ENCODE peak calls at places on chromosome 6, in four cellular contexts. B is HL-60, P is upper lobe of left lung, L is stomach. D is an unnamed sample.

GRCh38 chr6:11891547-11891946 is 112.9 kb upstream of the ADTRP start:
- DNase-seq in B (no peak), L (no peak), P (no peak), D (no peak)

GRCh38 chr6:132365319-132365907 is 35.9 kb downstream of the MOXD1 start:
- DNase-seq in L (no peak), B (no peak), P (no peak), D (no peak)

GRCh38 chr6:14211596-14211961 is 94.0 kb downstream of the CD83 start:
- DNase-seq in L (peak; percentile 41), P (peak; percentile 59), B (peak; percentile 71), D (no peak)

GRCh38 chr6:71197770-71198169 is 90.8 kb upstream of the OGFRL1 start:
- DNase-seq in P (no peak), B (no peak), L (no peak), D (no peak)

GRCh38 chr6:36977470-36977941 is 8.5 kb downstream of the MTCH1 start:
- DNase-seq in B (no peak), L (no peak), P (no peak), D (no peak)

GRCh38 chr6:68741501-68742343 is 106.6 kb downstream of the ADGRB3 start:
- DNase-seq in B (no peak), P (no peak), L (no peak), D (no peak)

GRCh38 chr6:142545147-142545546 is 243.3 kb downstream of the ADGRG6 start:
- DNase-seq in P (no peak), B (no peak), L (no peak), D (no peak)

GRCh38 chr6:116572162-116572561 is 858 bp downstream of the RWDD1 start:
- DNase-seq in P (peak; percentile 57), L (peak; percentile 34), B (no peak), D (peak; percentile 61)

GRCh38 chr6:44674226-44675155 is 287.0 kb downstream of the CDC5L start:
- DNase-seq in P (no peak), B (no peak), L (no peak), D (no peak)

GRCh38 chr6:130632288-130632687 is 194.9 kb upstream of the SMLR1 start:
- DNase-seq in B (no peak), L (no peak), P (no peak), D (no peak)

GRCh38 chr6:20699402-20699801 is 165.1 kb downstream of the CDKAL1 start:
- DNase-seq in P (no peak), L (no peak), B (no peak), D (no peak)

GRCh38 chr6:108114861-108115597 is 40.5 kb upstream of the OSTM1 start:
- DNase-seq in B (peak; percentile 86), P (peak; percentile 40), L (no peak), D (peak; percentile 71)
- TF ChIP-seq POLR2AphosphoS5 in B (no peak), P (no peak), L (no peak), D (no peak)

DNA sequence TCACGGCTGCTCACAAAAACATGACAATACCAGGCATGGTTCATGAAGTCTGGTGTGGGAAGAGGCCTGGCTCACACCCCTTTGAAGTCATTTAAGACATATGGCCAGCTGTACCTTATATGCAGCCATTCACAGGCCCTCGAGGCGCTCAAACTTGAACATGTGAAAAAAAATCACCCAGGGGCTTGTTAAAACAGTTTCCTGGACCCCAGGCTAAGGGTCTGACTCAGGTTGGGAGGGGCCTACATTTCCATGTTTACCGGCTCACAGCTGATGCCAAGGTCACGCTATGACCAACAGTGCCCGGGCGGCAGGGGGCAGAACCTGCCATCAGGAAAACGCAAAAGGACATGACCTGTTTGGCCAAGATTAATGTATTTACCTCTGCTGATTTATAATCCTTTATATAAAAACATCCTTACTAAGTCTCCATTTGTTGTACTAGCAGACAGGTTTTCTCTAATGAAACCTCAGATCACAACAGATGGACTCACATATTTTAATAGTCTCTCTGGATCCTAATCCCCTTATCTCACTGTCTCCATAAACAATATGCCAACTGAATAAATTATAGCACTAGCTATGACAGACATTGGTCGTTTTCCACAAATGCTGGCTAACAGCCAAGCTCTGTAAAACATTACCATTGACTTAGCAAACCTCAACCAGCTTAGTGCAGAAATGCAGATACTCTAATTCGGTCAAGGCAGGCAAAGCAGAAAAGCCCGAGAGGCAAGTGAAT is 19.9 kb downstream of the EZR start:
- DNase-seq in B (no peak), L (peak; percentile 73), P (peak; percentile 48), D (peak; percentile 85)
- TF ChIP-seq POLR2AphosphoS5 in B (no peak), L (no peak), P (no peak), D (peak; percentile 15)

GRCh38 chr6:29975561-29975907 is 33.2 kb downstream of the HLA-A start:
- DNase-seq in B (no peak), L (no peak), P (no peak), D (no peak)

GRCh38 chr6:29976253-29976587 is 33.9 kb downstream of the HLA-A start:
- DNase-seq in L (no peak), B (no peak), P (no peak), D (no peak)

GRCh38 chr6:29974901-29975560 is 32.7 kb downstream of the HLA-A start:
- DNase-seq in L (no peak), P (no peak), B (no peak), D (peak; percentile 21)

GRCh38 chr6:29977425-29977727 is 35.0 kb downstream of the HLA-A start:
- DNase-seq in L (no peak), P (no peak), B (no peak), D (no peak)

DNA sequence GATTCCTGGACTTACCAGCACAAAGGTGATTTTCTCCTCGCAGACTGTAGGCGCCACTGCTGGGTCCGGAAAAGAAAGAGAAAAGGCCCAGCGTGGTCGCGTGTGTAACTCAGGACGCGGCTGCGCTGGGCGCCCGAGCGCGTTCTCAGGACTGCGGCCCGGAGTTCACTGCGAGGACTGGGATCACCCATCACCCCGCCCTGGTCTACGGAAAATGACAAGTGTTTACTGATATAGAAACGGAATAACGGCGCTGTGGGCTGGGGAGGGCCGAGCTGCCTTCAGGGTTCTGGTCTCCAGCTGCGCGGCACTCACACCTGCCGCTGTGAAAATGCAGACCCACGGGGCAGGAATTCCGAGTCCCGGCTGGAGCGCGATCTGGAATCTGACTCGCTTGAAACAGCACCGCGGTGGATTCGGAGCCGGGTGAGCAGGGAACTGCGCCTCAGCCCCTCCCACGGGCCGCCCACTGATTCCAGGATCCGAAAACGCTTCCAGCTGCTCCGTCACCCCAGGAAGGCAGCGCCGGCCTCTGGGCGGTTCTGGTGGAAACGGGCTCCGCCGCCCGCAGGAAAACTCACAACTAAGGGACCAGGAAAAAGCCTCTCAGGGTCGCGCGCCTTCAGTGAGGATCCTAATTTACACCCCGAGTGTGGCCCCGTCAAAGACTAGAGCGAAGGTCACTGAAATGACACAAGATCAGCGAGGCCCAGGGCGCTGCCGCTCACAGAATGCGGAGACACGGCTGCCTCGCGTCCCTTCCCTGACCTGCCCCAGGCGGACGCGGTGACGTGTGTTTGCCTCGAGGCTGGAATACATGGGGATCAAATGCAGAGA is 34.5 kb downstream of the HLA-A start:
- DNase-seq in L (peak; percentile 84), P (peak; percentile 85), B (peak; percentile 70), D (peak; percentile 76)
- TF ChIP-seq POLR2AphosphoS5 in L (peak; percentile 65), P (peak; percentile 90), B (no peak), D (no peak)

GRCh38 chr6:147547369-147547902 is 38.9 kb downstream of the SAMD5 start:
- DNase-seq in P (no peak), L (no peak), B (no peak), D (no peak)
- TF ChIP-seq POLR2AphosphoS5 in P (no peak), L (no peak), B (no peak), D (no peak)

GRCh38 chr6:43666181-43666920 is 21.2 kb downstream of the MRPS18A start:
- DNase-seq in B (no peak), L (no peak), P (no peak), D (no peak)

GRCh38 chr6:43667245-43668150 is 20.1 kb downstream of the MRPS18A start:
- DNase-seq in L (peak; percentile 92), B (peak; percentile 74), P (peak; percentile 86), D (peak; percentile 81)

GRCh38 chr6:43669922-43670622 is 17.5 kb downstream of the MRPS18A start:
- DNase-seq in B (peak; percentile 45), L (no peak), P (no peak), D (no peak)

GRCh38 chr6:43669050-43669921 is 18.3 kb downstream of the MRPS18A start:
- DNase-seq in P (peak; percentile 29), B (no peak), L (peak; percentile 47), D (no peak)

GRCh38 chr6:43668151-43669028 is 19.2 kb downstream of the MRPS18A start:
- DNase-seq in L (peak; percentile 69), B (peak; percentile 68), P (peak; percentile 69), D (peak; percentile 73)
- TF ChIP-seq POLR2AphosphoS5 in L (no peak), B (no peak), P (no peak), D (peak; percentile 50)

DNA sequence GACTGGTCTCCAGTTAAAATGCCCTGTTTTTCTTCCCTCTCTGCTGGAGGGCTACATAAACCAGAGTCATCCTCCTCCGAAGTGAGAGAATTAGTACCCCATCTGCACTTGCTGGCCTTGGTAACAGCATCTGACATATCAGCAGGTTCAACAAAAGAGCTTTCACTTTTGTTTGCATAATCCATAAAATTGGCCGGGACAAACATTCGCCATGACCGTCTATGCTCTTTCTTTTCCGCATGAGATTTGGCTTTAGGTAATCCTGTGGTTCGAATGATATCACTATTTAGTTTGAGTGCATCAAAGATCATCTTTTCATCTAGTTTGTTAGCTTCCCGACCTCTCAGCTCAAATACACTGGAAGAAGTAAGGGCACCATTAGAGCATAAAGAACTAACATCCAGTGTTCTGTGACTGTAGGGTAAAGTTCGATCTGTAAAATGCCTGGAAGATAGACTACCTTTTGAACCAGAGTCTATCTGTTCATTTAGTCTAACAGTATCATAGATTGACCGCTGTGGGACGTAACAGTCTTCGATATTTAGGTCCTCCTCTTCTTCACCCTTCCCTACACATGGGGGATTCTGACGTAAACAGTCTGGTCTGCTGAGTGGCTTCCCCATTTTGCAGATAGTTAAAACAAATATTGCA is 101.6 kb downstream of the DST start:
- DNase-seq in L (no peak), P (no peak), B (peak; percentile 9), D (peak; percentile 63)
- TF ChIP-seq POLR2AphosphoS5 in L (no peak), P (no peak), B (no peak), D (no peak)

GRCh38 chr6:74282143-74282689 is 586.2 kb downstream of the CD109 start:
- DNase-seq in P (no peak), L (no peak), B (no peak), D (no peak)

GRCh38 chr6:74273541-74273940 is 577.5 kb downstream of the CD109 start:
- DNase-seq in L (no peak), P (no peak), B (no peak), D (no peak)

GRCh38 chr6:74280130-74280692 is 584.2 kb downstream of the CD109 start:
- DNase-seq in L (no peak), P (no peak), B (no peak), D (no peak)

GRCh38 chr6:74277749-74278148 is 581.7 kb downstream of the CD109 start:
- DNase-seq in L (no peak), B (no peak), P (no peak), D (peak; percentile 19)
- TF ChIP-seq POLR2AphosphoS5 in L (no peak), B (no peak), P (no peak), D (no peak)

D was measured in endothelial cell of umbilical vein.